ENCODE peak calls at places on chromosomes 7 and 10, in five cellular contexts. J, K, N, I and E are unnamed samples.

GRCh38 chr7:117951285-117951684 is 78.0 kb upstream of the CTTNBP2 start:
- DNase-seq in J (no peak), N (no peak), I (no peak), K (no peak), E (no peak)

GRCh38 chr10:110425684-110426293 is 71.9 kb upstream of the DUSP5 start:
- DNase-seq in N (no peak), K (peak; percentile 20), I (peak; percentile 89), J (no peak), E (no peak)

GRCh38 chr10:26790596-26790995 is 70.2 kb downstream of the ABI1 start:
- DNase-seq in K (no peak), J (no peak), I (no peak), N (no peak), E (no peak)

GRCh38 chr7:80140388-80140787 is 5.8 kb downstream of the GNAI1 start:
- DNase-seq in I (no peak), K (no peak), N (no peak), J (no peak), E (no peak)

GRCh38 chr10:24331457-24331856 is 122.5 kb downstream of the KIAA1217 start:
- DNase-seq in N (peak; percentile 2), I (no peak), K (no peak), J (no peak), E (no peak)

GRCh38 chr10:133013478-133013877 is 71.1 kb upstream of the CFAP46 start:
- DNase-seq in K (no peak), I (no peak), N (no peak), J (no peak), E (no peak)

GRCh38 chr10:4267084-4267774 is 482.2 kb upstream of the KLF6 start:
- DNase-seq in J (no peak), K (no peak), N (no peak), I (no peak), E (no peak)

GRCh38 chr7:351681-352480 is 61.9 kb downstream of the FOXL3 start:
- DNase-seq in K (no peak), J (no peak), N (no peak), I (no peak), E (no peak)

GRCh38 chr7:27555670-27556069 is 107.0 kb downstream of the HIBADH start:
- DNase-seq in J (no peak), I (no peak), N (no peak), K (no peak), E (no peak)

GRCh38 chr10:43102063-43102828 is 25.4 kb downstream of the RET start:
- DNase-seq in J (no peak), I (no peak), K (no peak), N (no peak), E (no peak)

GRCh38 chr7:149849174-149849573 is 11.0 kb downstream of the ZNF862 start:
- DNase-seq in N (no peak), I (no peak), J (no peak), K (no peak), E (no peak)

GRCh38 chr7:44367475-44368030 is 42.2 kb upstream of the CAMK2B start:
- DNase-seq in I (no peak), J (no peak), K (no peak), N (no peak), E (no peak)

GRCh38 chr7:2116086-2116810 is 116.5 kb downstream of the MAD1L1 start:
- DNase-seq in I (no peak), J (no peak), K (peak; percentile 35), N (no peak), E (no peak)

GRCh38 chr10:50407077-50407801 is 155.9 kb upstream of the ASAH2 start:
- DNase-seq in K (no peak), J (peak; percentile 44), I (no peak), N (no peak), E (no peak)

GRCh38 chr7:48741545-48741944 is 182.8 kb upstream of the CDC14C start:
- DNase-seq in I (no peak), K (no peak), N (no peak), J (no peak), E (no peak)

GRCh38 chr10:78318305-78318704 is 284.6 kb downstream of the RPS24 start:
- DNase-seq in K (no peak), J (no peak), N (no peak), I (no peak), E (no peak)

GRCh38 chr10:58998924-58999713 is 177.3 kb upstream of the PHYHIPL start:
- DNase-seq in J (no peak), I (no peak), N (no peak), K (no peak), E (no peak)

GRCh38 chr7:33107136-33108066 is 1.8 kb downstream of the RP9 start:
- DNase-seq in K (peak; percentile 47), J (peak; percentile 56), N (peak; percentile 56), I (no peak), E (peak; percentile 26)

GRCh38 chr10:7411671-7412481 is 1.0 kb upstream of the SFMBT2 start:
- DNase-seq in K (no peak), J (no peak), I (no peak), N (peak; percentile 72), E (no peak)

GRCh38 chr10:131775833-131776232 is 125.0 kb upstream of the PPP2R2D start:
- DNase-seq in I (no peak), J (no peak), N (peak; percentile 44), K (no peak), E (no peak)

GRCh38 chr7:12210179-12211053 is 678 bp upstream of the TMEM106B start:
- DNase-seq in I (no peak), N (no peak), J (no peak), K (peak; percentile 0), E (no peak)

GRCh38 chr7:24725554-24726260 is 31.6 kb downstream of the GSDME start:
- DNase-seq in K (no peak), J (no peak), N (peak; percentile 63), I (no peak), E (no peak)

GRCh38 chr10:98340261-98340675 is 72.3 kb upstream of the LOXL4 start:
- DNase-seq in N (no peak), K (no peak), I (peak; percentile 46), J (no peak), E (no peak)

GRCh38 chr7:29281782-29282541 is 87.4 kb downstream of the CHN2 start:
- DNase-seq in I (no peak), J (no peak), N (peak; percentile 37), K (peak; percentile 51), E (peak; percentile 67)

GRCh38 chr7:106283831-106284515 is 810 bp downstream of the NAMPT start:
- DNase-seq in J (no peak), I (no peak), N (no peak), K (peak; percentile 8), E (peak; percentile 27)

GRCh38 chr10:133461841-133462240 is 8.1 kb downstream of the SCART1 start:
- DNase-seq in I (no peak), K (no peak), N (no peak), J (no peak), E (no peak)

GRCh38 chr7:137718360-137718759 is 128.4 kb downstream of the DGKI start:
- DNase-seq in K (no peak), J (no peak), I (no peak), N (peak; percentile 49), E (no peak)

GRCh38 chr7:31782411-31782991 is 95.5 kb downstream of the PPP1R17 start:
- DNase-seq in N (no peak), J (peak; percentile 75), K (peak; percentile 47), I (peak; percentile 20), E (peak; percentile 69)

GRCh38 chr10:13536674-13537366 is 8.0 kb upstream of the BEND7 start:
- DNase-seq in J (peak; percentile 75), K (peak; percentile 65), N (peak; percentile 86), I (peak; percentile 16), E (peak; percentile 85)

GRCh38 chr7:134315679-134316538 is 821 bp downstream of the SLC35B4 start:
- DNase-seq in I (no peak), N (no peak), J (peak; percentile 8), K (no peak), E (no peak)

GRCh38 chr10:130964771-130965170 is 346.8 kb downstream of the TCERG1L start:
- DNase-seq in K (no peak), J (no peak), N (no peak), I (no peak), E (no peak)

GRCh38 chr10:4656576-4657194 is 169.3 kb upstream of the AKR1E2 start:
- DNase-seq in I (no peak), K (peak; percentile 44), J (no peak), N (no peak), E (peak; percentile 39)

GRCh38 chr7:94042381-94042780 is 38.2 kb upstream of the BET1 start:
- DNase-seq in J (no peak), N (no peak), I (no peak), K (no peak), E (no peak)

DNA sequence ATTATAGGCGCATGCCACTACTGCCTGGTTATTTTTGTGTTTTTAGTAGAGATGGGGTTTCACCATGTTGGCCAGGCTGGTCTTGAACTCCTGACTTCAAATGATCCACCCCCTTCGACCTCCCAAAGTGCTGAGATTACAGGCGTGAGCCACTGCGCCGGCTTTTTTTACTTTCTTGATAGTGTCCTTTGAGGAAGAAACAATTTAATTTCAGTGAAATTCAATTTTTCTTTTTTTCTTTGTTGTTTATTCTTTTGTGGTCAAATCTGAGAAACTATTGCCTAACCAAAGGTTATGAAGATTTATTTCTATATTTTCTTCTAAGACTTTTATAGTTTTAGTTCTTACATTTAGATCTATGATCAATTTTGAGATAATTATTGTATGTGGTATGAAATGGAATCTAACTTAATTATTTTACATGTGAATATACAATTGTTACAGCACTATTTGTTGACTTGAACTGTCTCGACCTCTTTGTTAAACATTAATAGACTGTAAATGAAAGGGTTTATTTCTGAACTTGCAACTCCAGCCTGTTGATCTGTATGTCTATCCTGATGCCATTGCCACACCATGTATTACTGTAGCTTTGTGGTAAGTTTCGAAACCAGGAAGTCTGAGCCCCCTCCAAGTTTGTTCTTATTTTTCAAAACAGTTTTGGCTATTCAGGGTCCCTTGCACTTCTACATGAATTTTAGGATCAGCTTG is 19.8 kb upstream of the RASSF4 start:
- DNase-seq in K (peak; percentile 93), N (peak; percentile 8), J (no peak), I (no peak), E (no peak)
- TF ChIP-seq SUZ12 in K (no peak), N (no peak), J (no peak), I (no peak), E (no peak)

GRCh38 chr7:38186593-38187314 is 8.7 kb downstream of the STARD3NL start:
- DNase-seq in I (no peak), N (no peak), K (no peak), J (no peak), E (no peak)
- TF ChIP-seq SUZ12 in I (no peak), N (no peak), K (no peak), J (no peak), E (no peak)

GRCh38 chr10:29446327-29446726 is 157.5 kb downstream of the LYZL1 start:
- DNase-seq in J (no peak), K (no peak), I (no peak), N (no peak), E (no peak)
- TF ChIP-seq SUZ12 in J (no peak), K (no peak), I (no peak), N (no peak), E (no peak)

GRCh38 chr10:86878973-86879781 is 78.2 kb downstream of the MMRN2 start:
- DNase-seq in K (no peak), N (no peak), J (no peak), I (no peak), E (no peak)
- TF ChIP-seq SUZ12 in K (no peak), N (no peak), J (no peak), I (no peak), E (no peak)